ENCODE peak calls at places on chromosomes 13 and 19, in nine cellular contexts. One of them, this sample, is unnamed.

GRCh38 chr19:31071157-31071855 is 277.9 kb downstream of the TSHZ3 start:
- DNase-seq in esophagus squamous epithelium: no peak
- DNase-seq in NCI-H1092: no peak
- DNase-seq in RWPE1: no peak
- DNase-seq in substantia nigra: no peak
- DNase-seq in NCI-H2081 treated with DMSO at 0.1 percent for 48 hours: no peak
- DNase-seq in spleen: no peak
- DNase-seq in CD8-positive, alpha-beta memory T cell: no peak
- DNase-seq in H7: no peak
- DNase-seq in this sample: no peak

GRCh38 chr13:19862511-19863313 is 737 bp downstream of the ZMYM5 start:
- DNase-seq in esophagus squamous epithelium: no peak
- DNase-seq in NCI-H1092: no peak
- DNase-seq in RWPE1: peak; percentile 43
- DNase-seq in substantia nigra: peak; percentile 64
- DNase-seq in NCI-H2081 treated with DMSO at 0.1 percent for 48 hours: no peak
- DNase-seq in spleen: peak; percentile 91
- DNase-seq in CD8-positive, alpha-beta memory T cell: peak; percentile 44
- DNase-seq in H7: peak; percentile 78
- DNase-seq in this sample: peak; percentile 33

GRCh38 chr19:16076958-16077611 is 790 bp downstream of the TPM4 start:
- DNase-seq in esophagus squamous epithelium: no peak
- DNase-seq in NCI-H1092: peak; percentile 3
- DNase-seq in RWPE1: no peak
- DNase-seq in substantia nigra: peak; percentile 59
- DNase-seq in NCI-H2081 treated with DMSO at 0.1 percent for 48 hours: no peak
- DNase-seq in spleen: peak; percentile 90
- DNase-seq in CD8-positive, alpha-beta memory T cell: no peak
- DNase-seq in H7: peak; percentile 85
- DNase-seq in this sample: no peak

GRCh38 chr19:35521124-35521743 is 6.9 kb downstream of the SBSN start:
- DNase-seq in esophagus squamous epithelium: no peak
- DNase-seq in NCI-H1092: no peak
- DNase-seq in RWPE1: no peak
- DNase-seq in substantia nigra: no peak
- DNase-seq in NCI-H2081 treated with DMSO at 0.1 percent for 48 hours: no peak
- DNase-seq in spleen: no peak
- DNase-seq in CD8-positive, alpha-beta memory T cell: no peak
- DNase-seq in H7: peak; percentile 66
- DNase-seq in this sample: no peak

GRCh38 chr19:11064831-11065303 is 24.4 kb upstream of the LDLR start:
- DNase-seq in esophagus squamous epithelium: no peak
- DNase-seq in NCI-H1092: no peak
- DNase-seq in RWPE1: peak; percentile 45
- DNase-seq in substantia nigra: no peak
- DNase-seq in NCI-H2081 treated with DMSO at 0.1 percent for 48 hours: no peak
- DNase-seq in spleen: no peak
- DNase-seq in CD8-positive, alpha-beta memory T cell: no peak
- DNase-seq in H7: peak; percentile 77
- DNase-seq in this sample: no peak

GRCh38 chr19:8257052-8257443 is 47.9 kb downstream of the CERS4 start:
- DNase-seq in esophagus squamous epithelium: no peak
- DNase-seq in NCI-H1092: no peak
- DNase-seq in RWPE1: peak; percentile 45
- DNase-seq in substantia nigra: no peak
- DNase-seq in NCI-H2081 treated with DMSO at 0.1 percent for 48 hours: no peak
- DNase-seq in spleen: no peak
- DNase-seq in CD8-positive, alpha-beta memory T cell: no peak
- DNase-seq in H7: peak; percentile 77
- DNase-seq in this sample: no peak

GRCh38 chr13:26760835-26761582 is 423 bp upstream of the GPR12 start:
- DNase-seq in esophagus squamous epithelium: no peak
- DNase-seq in NCI-H1092: no peak
- DNase-seq in RWPE1: no peak
- DNase-seq in substantia nigra: no peak
- DNase-seq in NCI-H2081 treated with DMSO at 0.1 percent for 48 hours: no peak
- DNase-seq in spleen: no peak
- DNase-seq in CD8-positive, alpha-beta memory T cell: no peak
- DNase-seq in H7: peak; percentile 83
- DNase-seq in this sample: no peak

GRCh38 chr13:50082426-50083283 is 67.4 kb downstream of the KCNRG start:
- DNase-seq in esophagus squamous epithelium: no peak
- DNase-seq in NCI-H1092: peak; percentile 49
- DNase-seq in RWPE1: peak; percentile 70
- DNase-seq in substantia nigra: peak; percentile 21
- DNase-seq in NCI-H2081 treated with DMSO at 0.1 percent for 48 hours: peak; percentile 36
- DNase-seq in spleen: peak; percentile 93
- DNase-seq in CD8-positive, alpha-beta memory T cell: peak; percentile 73
- DNase-seq in H7: peak; percentile 62
- DNase-seq in this sample: peak; percentile 69

GRCh38 chr19:29372921-29373797 is 152.6 kb upstream of the VSTM2B start:
- DNase-seq in esophagus squamous epithelium: no peak
- DNase-seq in NCI-H1092: no peak
- DNase-seq in RWPE1: no peak
- DNase-seq in substantia nigra: no peak
- DNase-seq in NCI-H2081 treated with DMSO at 0.1 percent for 48 hours: no peak
- DNase-seq in spleen: peak; percentile 57
- DNase-seq in CD8-positive, alpha-beta memory T cell: no peak
- DNase-seq in H7: peak; percentile 2
- DNase-seq in this sample: no peak

GRCh38 chr19:2523630-2524311 is 47.8 kb downstream of the GADD45B start:
- DNase-seq in esophagus squamous epithelium: no peak
- DNase-seq in NCI-H1092: no peak
- DNase-seq in RWPE1: no peak
- DNase-seq in substantia nigra: no peak
- DNase-seq in NCI-H2081 treated with DMSO at 0.1 percent for 48 hours: no peak
- DNase-seq in spleen: no peak
- DNase-seq in CD8-positive, alpha-beta memory T cell: no peak
- DNase-seq in H7: peak; percentile 66
- DNase-seq in this sample: no peak

GRCh38 chr19:49565261-49565660 is 15.1 kb downstream of the NOSIP start:
- DNase-seq in esophagus squamous epithelium: no peak
- DNase-seq in NCI-H1092: no peak
- DNase-seq in RWPE1: no peak
- DNase-seq in substantia nigra: no peak
- DNase-seq in NCI-H2081 treated with DMSO at 0.1 percent for 48 hours: no peak
- DNase-seq in spleen: no peak
- DNase-seq in CD8-positive, alpha-beta memory T cell: peak; percentile 24
- DNase-seq in H7: no peak
- DNase-seq in this sample: no peak

GRCh38 chr13:64912141-64912540 is 2318.0 kb downstream of the PCDH9 start:
- DNase-seq in esophagus squamous epithelium: no peak
- DNase-seq in NCI-H1092: no peak
- DNase-seq in RWPE1: peak; percentile 8
- DNase-seq in substantia nigra: no peak
- DNase-seq in NCI-H2081 treated with DMSO at 0.1 percent for 48 hours: no peak
- DNase-seq in spleen: no peak
- DNase-seq in CD8-positive, alpha-beta memory T cell: no peak
- DNase-seq in H7: no peak
- DNase-seq in this sample: no peak

GRCh38 chr13:52025475-52026245 is 1.2 kb downstream of the UTP14C start:
- DNase-seq in esophagus squamous epithelium: no peak
- DNase-seq in NCI-H1092: no peak
- DNase-seq in RWPE1: no peak
- DNase-seq in substantia nigra: no peak
- DNase-seq in NCI-H2081 treated with DMSO at 0.1 percent for 48 hours: no peak
- DNase-seq in spleen: no peak
- DNase-seq in CD8-positive, alpha-beta memory T cell: no peak
- DNase-seq in H7: no peak
- DNase-seq in this sample: no peak

GRCh38 chr19:32830231-32831014 is 39.1 kb downstream of the SLC7A9 start:
- DNase-seq in esophagus squamous epithelium: no peak
- DNase-seq in NCI-H1092: no peak
- DNase-seq in RWPE1: no peak
- DNase-seq in substantia nigra: no peak
- DNase-seq in NCI-H2081 treated with DMSO at 0.1 percent for 48 hours: no peak
- DNase-seq in spleen: no peak
- DNase-seq in CD8-positive, alpha-beta memory T cell: no peak
- DNase-seq in H7: no peak
- DNase-seq in this sample: no peak

GRCh38 chr19:6378498-6378897 is 2.8 kb upstream of the PSPN start:
- DNase-seq in esophagus squamous epithelium: no peak
- DNase-seq in NCI-H1092: no peak
- DNase-seq in RWPE1: no peak
- DNase-seq in substantia nigra: no peak
- DNase-seq in NCI-H2081 treated with DMSO at 0.1 percent for 48 hours: no peak
- DNase-seq in spleen: no peak
- DNase-seq in CD8-positive, alpha-beta memory T cell: no peak
- DNase-seq in H7: peak; percentile 44
- DNase-seq in this sample: no peak

GRCh38 chr19:40578442-40578908 is 1.8 kb downstream of the SHKBP1 start:
- DNase-seq in esophagus squamous epithelium: no peak
- DNase-seq in NCI-H1092: no peak
- DNase-seq in RWPE1: no peak
- DNase-seq in substantia nigra: no peak
- DNase-seq in NCI-H2081 treated with DMSO at 0.1 percent for 48 hours: no peak
- DNase-seq in spleen: no peak
- DNase-seq in CD8-positive, alpha-beta memory T cell: no peak
- DNase-seq in H7: peak; percentile 92
- DNase-seq in this sample: no peak

GRCh38 chr19:30309983-30310805 is 62.0 kb upstream of the ZNF536 start:
- DNase-seq in esophagus squamous epithelium: no peak
- DNase-seq in NCI-H1092: no peak
- DNase-seq in RWPE1: no peak
- DNase-seq in substantia nigra: no peak
- DNase-seq in NCI-H2081 treated with DMSO at 0.1 percent for 48 hours: no peak
- DNase-seq in spleen: no peak
- DNase-seq in CD8-positive, alpha-beta memory T cell: no peak
- DNase-seq in H7: no peak
- DNase-seq in this sample: no peak

This sample was measured in effector CD4-positive, alpha-beta T cell.